ENCODE peak calls at places on chromosomes 16 and 17, in ten cellular contexts. D is psoas muscle, C is MM.1S, M is HCT116, A is NB4, X is GM06990, R is fibroblast of pulmonary artery, L is astrocyte of the cerebellum, Q is heart left ventricle, F is mucosa of descending colon. G is an unnamed sample.

GRCh38 chr16:29729116-29729521 is 16.7 kb downstream of the C16orf54 start:
- DNase-seq in X (no peak), D (no peak), C (peak), L (peak), Q (no peak), R (peak), M (peak), A (peak), F (no peak), G (peak)

GRCh38 chr17:48835971-48836370 is 5.1 kb downstream of the CALCOCO2 start:
- DNase-seq in F (no peak), X (no peak), L (no peak), C (peak), M (no peak), A (no peak), D (no peak), Q (no peak), R (no peak), G (no peak)

GRCh38 chr16:51143166-51143565 is 7.9 kb downstream of the SALL1 start:
- DNase-seq in R (no peak), F (no peak), X (no peak), Q (no peak), C (no peak), L (no peak), D (no peak), M (no peak), A (no peak), G (no peak)

GRCh38 chr16:52825882-52826281 is 226.8 kb downstream of the CHD9NB start:
- DNase-seq in R (no peak), L (no peak), X (no peak), M (no peak), D (no peak), F (no peak), C (no peak), A (no peak), Q (no peak), G (no peak)

GRCh38 chr16:58507195-58507962 is 7.4 kb downstream of the NDRG4 start:
- DNase-seq in Q (no peak), X (no peak), M (no peak), F (no peak), A (peak), C (no peak), L (no peak), D (peak), R (no peak), G (no peak)

GRCh38 chr16:1043831-1044514 is 28.6 kb upstream of the SSTR5 start:
- DNase-seq in M (no peak), R (no peak), L (no peak), F (no peak), Q (no peak), D (no peak), A (no peak), X (no peak), C (no peak), G (no peak)

GRCh38 chr16:89002851-89003830 is 26.1 kb upstream of the CBFA2T3 start:
- DNase-seq in L (no peak), D (no peak), C (no peak), M (no peak), X (no peak), R (no peak), F (no peak), A (no peak), Q (no peak), G (no peak)

GRCh38 chr16:1279945-1280589 is 24.2 kb downstream of the TPSD1 start:
- DNase-seq in D (no peak), A (no peak), Q (no peak), C (no peak), R (no peak), X (no peak), F (no peak), L (no peak), M (no peak), G (no peak)

GRCh38 chr17:77325826-77326581 is 185.2 kb downstream of the SEC14L1 start:
- DNase-seq in M (no peak), C (no peak), Q (peak), R (no peak), L (no peak), A (no peak), X (no peak), F (peak), D (no peak), G (no peak)

GRCh38 chr17:79023180-79023705 is 726 bp upstream of the C1QTNF1 start:
- DNase-seq in F (no peak), D (peak), C (no peak), L (no peak), R (peak), A (no peak), M (no peak), X (no peak), Q (no peak), G (no peak)

GRCh38 chr17:6374761-6375312 is 60.1 kb downstream of the AIPL1 start:
- DNase-seq in M (peak), A (no peak), R (peak), D (no peak), X (no peak), Q (no peak), F (no peak), C (no peak), L (no peak), G (no peak)

GRCh38 chr17:47813077-47813476 is 8.5 kb downstream of the OSBPL7 start:
- DNase-seq in D (no peak), F (no peak), M (no peak), Q (no peak), A (no peak), R (no peak), L (no peak), C (no peak), X (no peak), G (no peak)

GRCh38 chr17:32907583-32907982 is 20.4 kb upstream of the TMEM98 start:
- DNase-seq in A (no peak), F (peak), D (no peak), M (no peak), X (no peak), Q (no peak), R (peak), C (no peak), L (no peak), G (no peak)

GRCh38 chr17:17420561-17421269 is 56.1 kb upstream of the MED9 start:
- DNase-seq in L (no peak), D (peak), Q (peak), R (peak), X (no peak), C (no peak), F (no peak), M (no peak), A (peak), G (no peak)

GRCh38 chr17:28338056-28338768 is 2.7 kb downstream of the TNFAIP1 start:
- DNase-seq in M (no peak), L (peak), A (no peak), R (peak), C (no peak), X (no peak), D (no peak), F (no peak), Q (peak), G (peak)

GRCh38 chr16:78794581-78795300 is 695.3 kb downstream of the WWOX start:
- DNase-seq in M (no peak), X (no peak), A (no peak), R (no peak), L (no peak), Q (no peak), C (no peak), F (no peak), D (no peak), G (no peak)

GRCh38 chr17:80751460-80752368 is 207.1 kb downstream of the RPTOR start:
- DNase-seq in Q (no peak), C (no peak), L (no peak), R (no peak), D (peak), M (no peak), A (no peak), X (no peak), F (peak), G (peak)

GRCh38 chr17:9922012-9922848 is 17.2 kb upstream of the RCVRN start:
- DNase-seq in M (no peak), L (no peak), C (no peak), A (no peak), X (no peak), R (no peak), Q (no peak), D (no peak), F (no peak), G (no peak)

GRCh38 chr16:17305694-17306093 is 165.1 kb downstream of the XYLT1 start:
- DNase-seq in D (no peak), C (no peak), X (peak), A (peak), M (no peak), Q (no peak), R (no peak), F (no peak), L (no peak), G (no peak)

GRCh38 chr16:27379919-27380318 is 22.1 kb upstream of the IL21R start:
- DNase-seq in R (no peak), C (no peak), L (no peak), A (no peak), X (no peak), F (no peak), M (no peak), D (no peak), Q (peak), G (no peak)
- TF ChIP-seq CTCF in R (no peak), C (no peak), L (no peak), A (no peak), X (no peak), F (no peak), M (no peak), D (no peak), Q (no peak), G (no peak)

DNA sequence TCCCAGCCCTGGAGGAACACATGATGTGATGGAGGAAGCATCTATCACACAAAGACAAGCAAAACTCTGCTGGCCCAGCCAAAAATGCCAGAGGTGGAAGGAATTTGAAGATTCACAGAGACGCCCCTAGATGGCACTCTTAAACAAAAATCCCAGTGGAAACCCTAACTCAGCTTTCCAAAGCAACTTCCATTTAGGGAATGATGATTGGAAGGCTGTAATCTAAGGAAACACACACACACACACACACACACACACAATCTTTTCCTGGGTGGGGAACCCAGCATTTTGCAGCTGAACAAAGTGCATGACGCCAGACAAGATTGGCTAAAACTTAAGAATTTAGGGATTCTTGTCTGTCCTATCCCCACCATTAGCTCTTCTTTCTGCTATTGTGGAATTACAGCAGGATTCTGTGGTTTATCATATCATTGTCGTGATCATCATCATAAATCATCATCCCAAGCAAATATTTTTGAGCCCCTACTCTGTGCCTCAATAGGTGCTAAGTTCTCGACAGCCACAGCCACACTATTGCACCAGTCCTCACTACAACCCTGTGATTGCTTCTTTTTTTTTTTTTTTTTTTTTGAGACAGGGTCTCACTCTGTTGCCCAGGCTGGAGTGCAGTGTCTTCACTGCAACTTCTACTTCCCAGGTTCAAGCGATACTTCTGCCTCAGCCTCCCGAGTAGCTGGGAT is 1.6 kb upstream of the LDAF1 start:
- DNase-seq in A (peak), X (no peak), Q (peak), F (peak), D (no peak), R (peak), C (peak), L (peak), M (peak), G (peak)
- TF ChIP-seq CTCF in A (peak), X (peak), Q (peak), F (no peak), D (peak), R (peak), C (peak), L (peak), M (peak), G (peak)

GRCh38 chr17:8832711-8833352 is 33.7 kb upstream of the MFSD6L start:
- DNase-seq in F (peak), R (no peak), C (no peak), A (peak), M (peak), D (no peak), L (no peak), Q (no peak), X (peak), G (no peak)
- TF ChIP-seq CTCF in F (peak), R (peak), C (peak), A (peak), M (peak), D (no peak), L (no peak), Q (peak), X (peak), G (peak)

GRCh38 chr17:69608808-69609494 is 194.5 kb downstream of the MAP2K6 start:
- DNase-seq in A (no peak), L (peak), R (peak), Q (peak), D (no peak), F (no peak), C (no peak), M (no peak), X (no peak), G (peak)

GRCh38 chr17:69606142-69606800 is 191.8 kb downstream of the MAP2K6 start:
- DNase-seq in X (no peak), F (no peak), A (no peak), R (no peak), Q (no peak), D (no peak), M (no peak), C (no peak), L (no peak), G (no peak)

GRCh38 chr17:69608114-69608513 is 193.6 kb downstream of the MAP2K6 start:
- DNase-seq in Q (no peak), C (no peak), R (no peak), M (no peak), L (no peak), F (no peak), A (no peak), X (no peak), D (no peak), G (no peak)

GRCh38 chr17:69607162-69607834 is 192.8 kb downstream of the MAP2K6 start:
- DNase-seq in D (peak), L (peak), M (peak), R (peak), A (peak), Q (peak), C (peak), F (peak), X (peak), G (peak)

GRCh38 chr17:69609495-69610315 is 195.2 kb downstream of the MAP2K6 start:
- DNase-seq in F (peak), M (peak), X (no peak), L (no peak), D (no peak), R (peak), A (peak), C (no peak), Q (no peak), G (peak)
- TF ChIP-seq CTCF in F (no peak), M (peak), X (peak), L (peak), D (peak), R (peak), A (peak), C (peak), Q (peak), G (peak)

DNA sequence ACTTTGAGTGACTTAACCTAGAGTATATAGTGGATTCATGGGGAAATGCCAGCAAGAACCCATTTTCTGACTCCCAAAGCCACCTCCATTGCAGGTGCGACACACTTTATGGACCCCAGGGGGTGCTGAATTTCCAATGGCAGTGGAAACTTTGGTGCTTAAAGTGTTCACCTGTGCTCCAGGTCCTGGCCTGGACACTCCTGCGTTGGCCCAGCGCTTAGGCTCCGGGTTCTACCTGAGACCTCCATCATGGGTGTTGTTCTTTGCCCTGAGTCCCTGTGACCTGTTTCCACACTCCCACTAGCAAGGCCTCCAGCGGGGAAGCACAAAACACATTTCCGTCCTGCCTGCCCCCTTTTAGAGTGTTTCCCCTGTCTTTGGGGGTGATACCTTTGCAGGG is 3.0 kb downstream of the CCNF start:
- DNase-seq in F (no peak), M (no peak), C (no peak), Q (no peak), R (no peak), X (no peak), L (no peak), D (no peak), A (no peak), G (no peak)
- TF ChIP-seq CTCF in F (no peak), M (peak), C (peak), Q (no peak), R (peak), X (peak), L (no peak), D (no peak), A (no peak), G (no peak)

DNA sequence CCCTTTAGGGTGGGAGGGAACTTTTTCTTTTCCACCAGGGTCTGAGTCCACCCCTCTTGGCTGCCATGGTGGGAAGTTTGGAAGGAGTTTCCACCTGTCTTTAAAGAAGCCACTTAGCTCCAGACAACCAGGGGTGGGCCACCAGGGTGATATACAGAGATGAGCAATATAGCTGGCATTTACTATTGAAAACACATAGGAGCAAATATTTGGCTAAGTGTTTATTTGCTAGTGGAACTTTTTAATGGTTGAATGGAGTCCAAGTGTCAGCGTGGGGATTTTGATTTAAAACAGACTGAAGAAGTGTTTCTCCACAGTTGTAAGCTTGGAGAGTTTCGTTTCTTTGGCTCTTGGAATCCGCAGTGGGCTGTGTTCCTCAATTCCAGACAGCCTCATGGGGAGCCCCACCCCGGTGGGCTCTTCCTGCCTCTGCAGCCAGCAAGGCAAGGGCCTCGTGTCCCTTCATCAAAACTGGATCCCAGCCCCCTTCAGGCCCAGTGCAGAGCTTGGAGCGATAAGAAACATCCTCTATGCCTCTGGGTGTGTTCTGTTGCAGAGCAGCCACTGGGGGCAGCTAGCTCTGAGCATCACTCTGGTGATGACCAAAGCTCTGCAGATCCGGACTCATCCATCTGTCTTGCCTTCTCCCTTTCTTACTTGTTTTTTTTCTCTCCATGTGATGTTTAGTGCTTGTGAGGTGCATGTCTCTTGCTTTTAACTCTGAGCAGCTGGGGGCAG is 36.1 kb downstream of the NOG start:
- DNase-seq in R (peak), D (no peak), A (peak), L (no peak), C (no peak), X (no peak), M (peak), Q (no peak), F (no peak), G (no peak)
- TF ChIP-seq CTCF in R (peak), D (no peak), A (peak), L (peak), C (no peak), X (peak), M (peak), Q (peak), F (no peak), G (peak)

GRCh38 chr16:3993052-3993785 is 112.7 kb upstream of the CREBBP start:
- DNase-seq in F (no peak), A (no peak), R (no peak), L (no peak), M (no peak), C (no peak), D (no peak), Q (no peak), X (no peak), G (no peak)

GRCh38 chr16:3988824-3989223 is 108.3 kb upstream of the CREBBP start:
- DNase-seq in M (no peak), R (no peak), L (no peak), F (no peak), A (no peak), D (no peak), Q (no peak), X (no peak), C (no peak), G (no peak)

GRCh38 chr16:3987231-3987630 is 106.7 kb upstream of the CREBBP start:
- DNase-seq in F (no peak), Q (no peak), A (no peak), C (no peak), M (no peak), R (no peak), X (no peak), L (no peak), D (no peak), G (no peak)

GRCh38 chr16:3997231-3997841 is 116.8 kb upstream of the CREBBP start:
- DNase-seq in M (no peak), D (no peak), R (no peak), F (no peak), C (no peak), L (no peak), X (no peak), A (no peak), Q (no peak), G (no peak)

GRCh38 chr16:3992297-3993051 is 112.0 kb upstream of the CREBBP start:
- DNase-seq in R (no peak), M (no peak), C (no peak), A (no peak), F (peak), D (no peak), Q (no peak), L (no peak), X (no peak), G (no peak)
- TF ChIP-seq CTCF in R (no peak), M (no peak), C (no peak), A (no peak), F (no peak), D (no peak), Q (peak), L (no peak), X (no peak), G (no peak)